ENCODE peak calls at places on chromosome 18, in four cellular contexts. One of them, this sample, is unnamed.

GRCh38 chr18:80126797-80127196 is 17.7 kb downstream of the ADNP2 start:
- DNase-seq in AML-193: no peak
- DNase-seq in posterior vena cava: no peak
- DNase-seq in left lobe of liver: no peak
- DNase-seq in this sample: no peak

GRCh38 chr18:44826418-44827259 is 146.0 kb downstream of the SETBP1 start:
- DNase-seq in posterior vena cava: no peak
- DNase-seq in AML-193: no peak
- DNase-seq in left lobe of liver: peak; percentile 55
- DNase-seq in this sample: peak; percentile 69

GRCh38 chr18:46007165-46007564 is 40.0 kb upstream of the EPG5 start:
- DNase-seq in AML-193: no peak
- DNase-seq in left lobe of liver: no peak
- DNase-seq in posterior vena cava: no peak
- DNase-seq in this sample: no peak

GRCh38 chr18:44686156-44686555 is 5.5 kb downstream of the SETBP1 start:
- DNase-seq in posterior vena cava: no peak
- DNase-seq in left lobe of liver: no peak
- DNase-seq in AML-193: no peak
- DNase-seq in this sample: no peak

GRCh38 chr18:58965291-58965929 is 100.7 kb downstream of the ZNF532 start:
- DNase-seq in left lobe of liver: no peak
- DNase-seq in posterior vena cava: no peak
- DNase-seq in AML-193: no peak
- DNase-seq in this sample: no peak

GRCh38 chr18:56158676-56159075 is 479.7 kb downstream of the TXNL1 start:
- DNase-seq in left lobe of liver: no peak
- DNase-seq in posterior vena cava: no peak
- DNase-seq in AML-193: no peak
- DNase-seq in this sample: no peak

GRCh38 chr18:49161627-49162026 is 210.9 kb upstream of the SMAD7 start:
- DNase-seq in AML-193: no peak
- DNase-seq in left lobe of liver: no peak
- DNase-seq in posterior vena cava: no peak
- DNase-seq in this sample: no peak

GRCh38 chr18:23107718-23108117 is 27.6 kb upstream of the CABLES1 start:
- DNase-seq in AML-193: no peak
- DNase-seq in posterior vena cava: peak; percentile 12
- DNase-seq in left lobe of liver: no peak
- DNase-seq in this sample: no peak

GRCh38 chr18:8943900-8944870 is 158.3 kb upstream of the NDUFV2 start:
- DNase-seq in posterior vena cava: no peak
- DNase-seq in AML-193: no peak
- DNase-seq in left lobe of liver: no peak
- DNase-seq in this sample: no peak

GRCh38 chr18:9066817-9067306 is 35.6 kb upstream of the NDUFV2 start:
- DNase-seq in posterior vena cava: no peak
- DNase-seq in left lobe of liver: peak; percentile 43
- DNase-seq in AML-193: no peak
- DNase-seq in this sample: no peak

GRCh38 chr18:70046796-70047195 is 99.1 kb upstream of the CD226 start:
- DNase-seq in posterior vena cava: no peak
- DNase-seq in left lobe of liver: no peak
- DNase-seq in AML-193: no peak
- DNase-seq in this sample: no peak

GRCh38 chr18:13254971-13255927 is 36.7 kb downstream of the LDLRAD4 start:
- DNase-seq in posterior vena cava: peak; percentile 58
- DNase-seq in AML-193: no peak
- DNase-seq in left lobe of liver: peak; percentile 35
- DNase-seq in this sample: no peak

GRCh38 chr18:63575680-63576079 is 11.5 kb upstream of the SERPINB13 start:
- DNase-seq in left lobe of liver: no peak
- DNase-seq in AML-193: peak; percentile 83
- DNase-seq in posterior vena cava: no peak
- DNase-seq in this sample: no peak

GRCh38 chr18:44590976-44591375 is 89.7 kb upstream of the SETBP1 start:
- DNase-seq in AML-193: no peak
- DNase-seq in posterior vena cava: no peak
- DNase-seq in left lobe of liver: no peak
- DNase-seq in this sample: no peak

GRCh38 chr18:34773961-34774754 is 64.1 kb downstream of the DTNA start:
- DNase-seq in AML-193: no peak
- DNase-seq in posterior vena cava: no peak
- DNase-seq in left lobe of liver: peak; percentile 64
- DNase-seq in this sample: no peak

GRCh38 chr18:73365018-73365417 is 497.2 kb upstream of the NETO1 start:
- DNase-seq in AML-193: no peak
- DNase-seq in left lobe of liver: no peak
- DNase-seq in posterior vena cava: no peak
- DNase-seq in this sample: peak; percentile 56

GRCh38 chr18:374735-375168 is 106.9 kb upstream of the THOC1 start:
- DNase-seq in left lobe of liver: no peak
- DNase-seq in AML-193: no peak
- DNase-seq in posterior vena cava: no peak
- DNase-seq in this sample: no peak

GRCh38 chr18:61589724-61590065 is 256.5 kb downstream of the CDH20 start:
- DNase-seq in left lobe of liver: no peak
- DNase-seq in posterior vena cava: no peak
- DNase-seq in AML-193: no peak
- DNase-seq in this sample: peak; percentile 42

GRCh38 chr18:59229191-59229590 is 9.2 kb downstream of the GRP start:
- DNase-seq in left lobe of liver: no peak
- DNase-seq in AML-193: no peak
- DNase-seq in posterior vena cava: no peak
- DNase-seq in this sample: no peak

GRCh38 chr18:26819046-26819445 is 46.5 kb downstream of the AQP4 start:
- DNase-seq in left lobe of liver: no peak
- DNase-seq in AML-193: no peak
- DNase-seq in posterior vena cava: peak; percentile 56
- DNase-seq in this sample: no peak

GRCh38 chr18:42649636-42650035 is 465.8 kb downstream of the RIT2 start:
- DNase-seq in AML-193: no peak
- DNase-seq in left lobe of liver: no peak
- DNase-seq in posterior vena cava: no peak
- DNase-seq in this sample: no peak